ENCODE peak calls at places on chromosomes 4 and X, in four cellular contexts. J, O, E and M are unnamed samples.

GRCh38 chr4:155523358-155523757 is 143.3 kb upstream of the GUCY1A1 start:
- DNase-seq in J (no peak), O (no peak), E (no peak), M (no peak)

GRCh38 chr4:71206763-71207162 is 132.1 kb upstream of the SLC4A4 start:
- DNase-seq in J (no peak), O (no peak), E (peak), M (no peak)

GRCh38 chrX:65241059-65241721 is 264.9 kb upstream of the ZC4H2 start:
- DNase-seq in J (no peak), O (no peak), E (no peak), M (peak)

GRCh38 chrX:38110231-38110630 is 103.9 kb downstream of the SYTL5 start:
- DNase-seq in J (no peak), O (no peak), E (no peak), M (no peak)

GRCh38 chrX:143632625-143633387 is 3.1 kb downstream of the SLITRK4 start:
- DNase-seq in J (no peak), O (no peak), E (no peak), M (no peak)

GRCh38 chr4:16969696-16970135 is 71.3 kb upstream of the LDB2 start:
- DNase-seq in J (no peak), O (no peak), E (no peak), M (no peak)

GRCh38 chr4:95835672-95836071 is 4.2 kb upstream of the PDHA2 start:
- DNase-seq in J (no peak), O (no peak), E (no peak), M (no peak)

GRCh38 chr4:105990933-105991332 is 95.7 kb downstream of the NPNT start:
- DNase-seq in J (peak), O (peak), E (no peak), M (peak)

GRCh38 chrX:40987413-40987812 is 97.8 kb upstream of the USP9X start:
- DNase-seq in J (no peak), O (no peak), E (no peak), M (no peak)

GRCh38 chrX:153685179-153685536 is 2.6 kb upstream of the SLC6A8 start:
- DNase-seq in J (no peak), O (no peak), E (no peak), M (no peak)

GRCh38 chr4:102299708-102300107 is 45.6 kb downstream of the SLC39A8 start:
- DNase-seq in J (peak), O (peak), E (peak), M (no peak)

GRCh38 chrX:14916017-14916674 is 42.9 kb downstream of the MOSPD2 start:
- DNase-seq in J (no peak), O (no peak), E (no peak), M (no peak)

GRCh38 chr4:53937327-53937726 is 127.1 kb downstream of the CHIC2 start:
- DNase-seq in J (no peak), O (no peak), E (no peak), M (no peak)